ENCODE peak calls at places on chromosome 21, in four cellular contexts. E is IMR-90, I is heart left ventricle, Y is H1. F is an unnamed sample. For H3K4me1 and H3K9me3, the result is how much of the 10 kb centered on the place peaks cover.

GRCh38 chr21:17903029-17903806 is 84.1 kb upstream of the C21orf91 start:
- DNase-seq in E (peak), I (no peak), Y (no peak), F (no peak)

GRCh38 chr21:46650476-46651098 is 15.1 kb downstream of the PRMT2 start:
- DNase-seq in E (no peak), I (no peak), Y (no peak), F (no peak)

GRCh38 chr21:43917515-43918384 is 52.7 kb downstream of the AGPAT3 start:
- DNase-seq in E (no peak), I (peak), Y (no peak), F (no peak)

GRCh38 chr21:17264182-17264581 is 248.7 kb upstream of the CXADR start:
- DNase-seq in E (no peak), I (no peak), Y (no peak), F (no peak)

GRCh38 chr21:37383066-37383465 is 16.5 kb downstream of the DYRK1A start:
- DNase-seq in E (no peak), I (no peak), Y (no peak), F (no peak)

GRCh38 chr21:28538987-28539622 is 453.6 kb downstream of the LTN1 start:
- DNase-seq in E (peak), I (no peak), Y (no peak), F (no peak)

GRCh38 chr21:18646114-18646513 is 242.5 kb upstream of the TMPRSS15 start:
- DNase-seq in E (no peak), I (no peak), Y (no peak), F (no peak)

GRCh38 chr21:34836103-34836932 is 167.5 kb downstream of the CLIC6 start:
- DNase-seq in E (peak), I (no peak), Y (no peak), F (peak)

GRCh38 chr21:16216595-16216994 is 486.8 kb downstream of the USP25 start:
- DNase-seq in E (no peak), I (no peak), Y (no peak), F (no peak)

GRCh38 chr21:14453964-14454641 is 71.2 kb upstream of the HSPA13 start:
- DNase-seq in E (no peak), I (no peak), Y (no peak), F (no peak)

GRCh38 chr21:34511154-34511553 is 856 bp downstream of the KCNE1 start:
- DNase-seq in E (no peak), I (no peak), Y (no peak), F (no peak)

GRCh38 chr21:26041441-26042180 is 129.0 kb downstream of the APP start:
- DNase-seq in E (peak), I (no peak), Y (no peak), F (no peak)

GRCh38 chr21:28124541-28124940 is 868.1 kb downstream of the LTN1 start:
- DNase-seq in E (peak), I (no peak), Y (no peak), F (no peak)

GRCh38 chr21:35394049-35394448 is 344.9 kb upstream of the RUNX1 start:
- DNase-seq in E (no peak), I (no peak), Y (no peak), F (no peak)

GRCh38 chr21:44024895-44025353 is 12.8 kb downstream of the TRAPPC10 start:
- DNase-seq in E (peak), I (peak), Y (no peak), F (no peak)

GRCh38 chr21:23452384-23453083 is 2154.7 kb downstream of the MRPL39 start:
- DNase-seq in E (no peak), I (no peak), Y (peak), F (no peak)

GRCh38 chr21:37763298-37763697 is 153.0 kb downstream of the KCNJ6 start:
- DNase-seq in E (no peak), I (no peak), Y (no peak), F (no peak)

GRCh38 chr21:37921091-37921490 is 4.8 kb upstream of the KCNJ6 start:
- DNase-seq in E (peak), I (no peak), Y (no peak), F (no peak)

GRCh38 chr21:36015096-36015495 is 45.2 kb downstream of the SETD4 start:
- DNase-seq in E (no peak), I (no peak), Y (no peak), F (no peak)

GRCh38 chr21:38817371-38818335 is 11.9 kb downstream of the ETS2 start:
- DNase-seq in E (peak), I (no peak), Y (no peak), F (no peak)

GRCh38 chr21:25717491-25718139 is 17.1 kb downstream of the ATP5PF start:
- DNase-seq in E (peak), I (no peak), Y (no peak), F (no peak)

GRCh38 chr21:43188712-43189151 is 19.9 kb downstream of the CRYAA start:
- DNase-seq in E (no peak), I (peak), Y (no peak), F (peak)

GRCh38 chr21:42585881-42586280 is 67.5 kb upstream of the PDE9A start:
- DNase-seq in E (no peak), I (no peak), Y (no peak), F (no peak)

GRCh38 chr21:16198546-16198945 is 468.8 kb downstream of the USP25 start:
- DNase-seq in E (no peak), I (no peak), Y (no peak), F (no peak)

GRCh38 chr21:17726047-17726446 is 93.1 kb downstream of the C21orf91 start:
- DNase-seq in E (peak), I (no peak), Y (no peak), F (no peak)

GRCh38 chr21:15141236-15141970 is 76.6 kb upstream of the NRIP1 start:
- DNase-seq in E (no peak), I (no peak), Y (no peak), F (no peak)

GRCh38 chr21:23541571-23541970 is 2065.7 kb downstream of the MRPL39 start:
- DNase-seq in E (no peak), I (no peak), Y (no peak), F (no peak)

GRCh38 chr21:16620921-16621320 is 891.1 kb downstream of the USP25 start:
- DNase-seq in E (no peak), I (no peak), Y (no peak), F (no peak)

GRCh38 chr21:41428847-41429246 is 2.8 kb downstream of the MX1 start:
- DNase-seq in E (no peak), I (no peak), Y (peak), F (no peak)
- H3K4me1 ChIP-seq in E (under half), I (under half), Y (under half), F (under half)

DNA sequence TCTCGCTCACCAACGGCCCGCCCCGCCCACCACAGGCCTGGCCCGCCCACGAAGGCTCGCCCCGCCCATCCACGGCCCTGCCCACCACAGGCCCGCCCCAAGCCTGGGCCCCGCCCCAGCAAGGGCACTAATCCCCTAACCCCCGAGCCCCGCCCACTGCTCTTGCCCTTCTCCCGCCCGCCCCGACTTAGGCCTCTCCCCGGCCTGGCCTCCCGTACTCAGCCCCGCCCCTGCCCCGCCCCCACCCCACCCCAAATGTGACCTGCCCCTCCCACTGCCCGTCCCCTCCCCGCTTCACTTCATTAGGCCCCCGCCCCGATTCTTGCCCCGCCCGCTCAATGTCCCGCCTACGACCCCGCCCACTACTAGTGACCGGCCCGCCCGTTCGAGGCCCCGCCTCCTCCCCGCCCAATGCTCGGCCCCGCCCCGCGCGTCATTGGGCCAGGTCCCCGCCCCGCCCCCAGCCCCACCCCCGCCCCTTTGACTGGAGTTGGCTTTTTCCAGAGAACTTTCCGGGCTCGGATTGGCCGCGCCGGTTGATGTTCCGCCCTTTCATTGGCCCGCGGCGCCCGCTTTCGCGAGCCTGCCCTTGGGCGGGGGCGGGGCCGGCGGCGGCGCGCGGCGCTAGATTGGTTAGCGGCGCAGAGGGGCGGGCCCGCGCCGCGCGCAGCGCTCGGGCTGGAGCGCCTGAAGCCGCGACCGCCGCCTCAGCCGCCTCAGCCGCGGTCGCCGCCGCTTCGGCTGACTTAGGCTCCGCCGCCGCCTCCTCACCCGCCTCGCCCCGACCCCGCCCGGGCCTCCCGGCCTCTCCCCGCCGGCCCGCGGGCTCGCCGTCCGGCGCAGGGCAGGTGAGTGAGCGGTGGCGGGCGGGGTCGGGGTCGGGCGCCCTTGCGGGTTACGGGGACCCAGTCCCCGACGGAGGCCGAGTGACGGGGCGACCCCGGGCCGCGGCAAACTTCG is at the start of gene PCBP3:
- DNase-seq in E (peak), I (peak), Y (peak), F (peak)
- H3K27ac ChIP-seq in E (no peak), I (no peak), Y (no peak), F (no peak)

GRCh38 chr21:27058673-27059365 is 91.9 kb upstream of the ADAMTS5 start:
- DNase-seq in E (no peak), I (no peak), Y (no peak), F (no peak)

GRCh38 chr21:27062441-27062840 is 95.6 kb upstream of the ADAMTS5 start:
- DNase-seq in E (no peak), I (no peak), Y (no peak), F (no peak)

GRCh38 chr21:27060190-27060589 is 93.3 kb upstream of the ADAMTS5 start:
- DNase-seq in E (peak), I (no peak), Y (no peak), F (no peak)

GRCh38 chr21:27061783-27062182 is 94.9 kb upstream of the ADAMTS5 start:
- DNase-seq in E (no peak), I (no peak), Y (no peak), F (no peak)

GRCh38 chr21:27057997-27058396 is 91.1 kb upstream of the ADAMTS5 start:
- DNase-seq in E (no peak), I (no peak), Y (no peak), F (no peak)
- H3K9me3 ChIP-seq in E (under half), I (under half), Y (under half), F (under half)

GRCh38 chr21:33388188-33388587 is 15.0 kb upstream of the IFNGR2 start:
- DNase-seq in E (no peak), I (no peak), Y (no peak), F (no peak)

GRCh38 chr21:33383056-33383888 is 19.9 kb upstream of the IFNGR2 start:
- DNase-seq in E (peak), I (peak), Y (no peak), F (peak)

GRCh38 chr21:33386222-33386784 is 16.9 kb upstream of the IFNGR2 start:
- DNase-seq in E (no peak), I (no peak), Y (no peak), F (no peak)

GRCh38 chr21:33380483-33380998 is 22.7 kb upstream of the IFNGR2 start:
- DNase-seq in E (peak), I (peak), Y (no peak), F (peak)

DNA sequence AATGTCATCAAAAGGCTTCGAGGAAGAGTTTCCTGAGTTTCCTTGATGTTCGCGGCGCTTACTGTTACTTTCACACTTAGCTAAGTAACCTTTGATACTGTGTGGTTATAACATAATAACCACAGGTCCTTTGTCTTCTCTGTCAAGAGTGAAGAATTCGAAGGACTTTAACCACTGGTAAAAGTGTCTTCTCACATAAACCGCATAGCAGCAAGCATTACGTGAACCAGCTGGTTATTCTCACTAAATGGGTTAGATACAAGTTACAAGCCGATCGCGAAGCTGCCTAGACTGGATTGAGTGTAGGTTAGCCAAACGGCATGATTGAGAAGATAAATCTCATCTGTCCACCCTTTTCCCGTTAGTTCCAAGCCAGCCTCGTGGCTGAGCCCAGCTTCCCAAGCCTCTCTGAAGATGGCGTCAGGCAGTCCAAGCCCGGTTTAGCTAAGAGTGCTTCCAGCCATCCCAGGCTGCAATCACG is 18.3 kb upstream of the IFNGR2 start:
- DNase-seq in E (peak), I (no peak), Y (no peak), F (no peak)
- H3K4me1 ChIP-seq in E (under half), I (under half), Y (under half), F (under half)